ENCODE peak calls at places on chromosomes 5 and 9, in five cellular contexts. One of them, this sample, is unnamed.

GRCh38 chr9:122827759-122828090 is 663 bp downstream of the PDCL start:
- DNase-seq in SK-N-SH: no peak
- DNase-seq in PC-3: no peak
- DNase-seq in GM23338: peak; percentile 77
- DNase-seq in hepatocyte: peak; percentile 28
- DNase-seq in this sample: peak; percentile 74

GRCh38 chr5:79416499-79416898 is 97.4 kb downstream of the HOMER1 start:
- DNase-seq in SK-N-SH: peak; percentile 2
- DNase-seq in PC-3: no peak
- DNase-seq in GM23338: no peak
- DNase-seq in hepatocyte: no peak
- DNase-seq in this sample: no peak

GRCh38 chr9:5553211-5553610 is 42.9 kb downstream of the PDCD1LG2 start:
- DNase-seq in SK-N-SH: no peak
- DNase-seq in PC-3: no peak
- DNase-seq in GM23338: no peak
- DNase-seq in hepatocyte: no peak
- DNase-seq in this sample: peak; percentile 36

GRCh38 chr5:170743876-170744212 is 39.7 kb upstream of the GABRP start:
- DNase-seq in SK-N-SH: no peak
- DNase-seq in PC-3: no peak
- DNase-seq in GM23338: peak; percentile 82
- DNase-seq in hepatocyte: no peak
- DNase-seq in this sample: no peak

GRCh38 chr5:5622806-5623205 is 200.3 kb downstream of the ICE1 start:
- DNase-seq in SK-N-SH: no peak
- DNase-seq in PC-3: no peak
- DNase-seq in GM23338: no peak
- DNase-seq in hepatocyte: no peak
- DNase-seq in this sample: no peak

GRCh38 chr9:128632486-128632885 is 24.2 kb downstream of the DYNC2I2 start:
- DNase-seq in SK-N-SH: no peak
- DNase-seq in PC-3: no peak
- DNase-seq in GM23338: no peak
- DNase-seq in hepatocyte: no peak
- DNase-seq in this sample: no peak

GRCh38 chr5:131607418-131607817 is 27.6 kb downstream of the RAPGEF6 start:
- DNase-seq in SK-N-SH: no peak
- DNase-seq in PC-3: no peak
- DNase-seq in GM23338: no peak
- DNase-seq in hepatocyte: no peak
- DNase-seq in this sample: no peak

GRCh38 chr9:33106372-33106771 is 29.9 kb upstream of the SMU1 start:
- DNase-seq in SK-N-SH: no peak
- DNase-seq in PC-3: no peak
- DNase-seq in GM23338: no peak
- DNase-seq in hepatocyte: peak; percentile 2
- DNase-seq in this sample: no peak

GRCh38 chr5:167511276-167511675 is 780.2 kb upstream of the WWC1 start:
- DNase-seq in SK-N-SH: no peak
- DNase-seq in PC-3: no peak
- DNase-seq in GM23338: peak; percentile 81
- DNase-seq in hepatocyte: no peak
- DNase-seq in this sample: no peak

GRCh38 chr9:129336601-129337286 is 158.7 kb upstream of the IER5L start:
- DNase-seq in SK-N-SH: no peak
- DNase-seq in PC-3: no peak
- DNase-seq in GM23338: peak; percentile 89
- DNase-seq in hepatocyte: peak; percentile 81
- DNase-seq in this sample: peak; percentile 81

GRCh38 chr5:126516133-126516532 is 78.9 kb downstream of the ALDH7A1 start:
- DNase-seq in SK-N-SH: peak; percentile 66
- DNase-seq in PC-3: no peak
- DNase-seq in GM23338: no peak
- DNase-seq in hepatocyte: peak; percentile 38
- DNase-seq in this sample: peak; percentile 68

GRCh38 chr5:146877783-146878470 is 630 bp downstream of the PPP2R2B start:
- DNase-seq in SK-N-SH: peak; percentile 79
- DNase-seq in PC-3: no peak
- DNase-seq in GM23338: peak; percentile 76
- DNase-seq in hepatocyte: peak; percentile 33
- DNase-seq in this sample: peak; percentile 43

GRCh38 chr5:138974227-138975063 is 99.3 kb upstream of the LRRTM2 start:
- DNase-seq in SK-N-SH: no peak
- DNase-seq in PC-3: no peak
- DNase-seq in GM23338: no peak
- DNase-seq in hepatocyte: no peak
- DNase-seq in this sample: peak; percentile 87

GRCh38 chr5:19977069-19977468 is 10.9 kb downstream of the CDH18 start:
- DNase-seq in SK-N-SH: no peak
- DNase-seq in PC-3: no peak
- DNase-seq in GM23338: no peak
- DNase-seq in hepatocyte: no peak
- DNase-seq in this sample: no peak

GRCh38 chr5:66443462-66444130 is 152.6 kb upstream of the MAST4 start:
- DNase-seq in SK-N-SH: no peak
- DNase-seq in PC-3: no peak
- DNase-seq in GM23338: no peak
- DNase-seq in hepatocyte: no peak
- DNase-seq in this sample: peak; percentile 24

GRCh38 chr5:166625210-166625865 is 1666.1 kb upstream of the WWC1 start:
- DNase-seq in SK-N-SH: no peak
- DNase-seq in PC-3: no peak
- DNase-seq in GM23338: peak; percentile 46
- DNase-seq in hepatocyte: peak; percentile 11
- DNase-seq in this sample: no peak

GRCh38 chr9:126389958-126390357 is 63.3 kb downstream of the MVB12B start:
- DNase-seq in SK-N-SH: no peak
- DNase-seq in PC-3: no peak
- DNase-seq in GM23338: no peak
- DNase-seq in hepatocyte: no peak
- DNase-seq in this sample: no peak

GRCh38 chr5:35016179-35017056 is 31.3 kb downstream of the AGXT2 start:
- DNase-seq in SK-N-SH: no peak
- DNase-seq in PC-3: no peak
- DNase-seq in GM23338: no peak
- DNase-seq in hepatocyte: no peak
- DNase-seq in this sample: no peak
- TF ChIP-seq EZH2phosphoT487 in SK-N-SH: no peak
- TF ChIP-seq EZH2phosphoT487 in PC-3: no peak
- TF ChIP-seq EZH2phosphoT487 in GM23338: no peak
- TF ChIP-seq EZH2phosphoT487 in hepatocyte: no peak
- TF ChIP-seq EZH2phosphoT487 in this sample: no peak

DNA sequence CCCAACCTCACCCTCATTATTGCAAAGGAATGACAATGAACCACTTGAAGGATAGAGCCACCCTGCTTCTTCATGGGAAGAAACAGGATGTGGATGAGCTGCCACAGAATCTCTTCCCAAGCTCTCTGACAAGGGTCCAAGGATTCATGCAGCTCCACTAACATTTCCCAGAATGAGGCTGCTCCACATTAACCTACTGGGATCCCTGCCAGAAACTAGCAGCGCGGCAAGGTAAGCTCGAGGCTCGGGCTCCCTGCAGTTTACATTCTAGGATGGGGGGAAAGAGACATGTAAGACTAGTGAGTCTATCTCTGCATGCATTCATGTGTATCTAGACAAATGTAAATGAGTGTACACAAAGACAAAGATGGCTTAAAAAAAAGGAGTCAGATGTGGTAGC is 12.1 kb downstream of the DCAF12 start:
- DNase-seq in SK-N-SH: no peak
- DNase-seq in PC-3: no peak
- DNase-seq in GM23338: no peak
- DNase-seq in hepatocyte: no peak
- DNase-seq in this sample: no peak
- TF ChIP-seq EZH2phosphoT487 in SK-N-SH: no peak
- TF ChIP-seq EZH2phosphoT487 in PC-3: no peak
- TF ChIP-seq EZH2phosphoT487 in GM23338: no peak
- TF ChIP-seq EZH2phosphoT487 in hepatocyte: no peak
- TF ChIP-seq EZH2phosphoT487 in this sample: no peak

DNA sequence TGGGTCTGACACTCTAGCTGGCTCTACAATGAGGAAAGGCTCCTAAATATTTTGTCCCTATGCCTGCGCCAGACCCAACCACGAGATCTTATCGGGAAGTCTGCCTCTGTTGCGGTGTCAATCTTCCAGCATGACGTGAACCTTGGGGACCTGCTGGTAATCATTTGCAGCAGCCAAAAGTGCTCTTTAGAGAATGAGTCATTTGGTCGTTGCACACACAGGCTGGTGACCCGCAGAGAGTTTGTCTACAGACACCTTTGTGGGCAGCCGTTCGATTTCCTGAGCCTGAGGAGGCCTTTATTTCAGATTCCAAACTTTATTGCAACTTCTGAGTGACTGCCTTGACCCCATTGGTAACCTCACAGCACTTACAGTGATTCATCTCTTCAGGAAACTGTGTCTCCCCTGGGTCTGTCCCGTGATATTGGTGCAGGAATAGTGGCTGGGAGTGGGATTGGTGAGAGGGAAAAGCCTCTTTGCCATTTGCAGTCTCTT is 326.1 kb downstream of the NSG2 start:
- DNase-seq in SK-N-SH: peak; percentile 28
- DNase-seq in PC-3: peak; percentile 90
- DNase-seq in GM23338: no peak
- DNase-seq in hepatocyte: peak; percentile 50
- DNase-seq in this sample: peak; percentile 14
- TF ChIP-seq EZH2phosphoT487 in SK-N-SH: no peak
- TF ChIP-seq EZH2phosphoT487 in PC-3: no peak
- TF ChIP-seq EZH2phosphoT487 in GM23338: no peak
- TF ChIP-seq EZH2phosphoT487 in hepatocyte: no peak
- TF ChIP-seq EZH2phosphoT487 in this sample: no peak

GRCh38 chr9:8456327-8456726 is 656.7 kb upstream of the DMAC1 start:
- DNase-seq in SK-N-SH: no peak
- DNase-seq in PC-3: no peak
- DNase-seq in GM23338: no peak
- DNase-seq in hepatocyte: no peak
- DNase-seq in this sample: no peak
- TF ChIP-seq EZH2phosphoT487 in SK-N-SH: no peak
- TF ChIP-seq EZH2phosphoT487 in PC-3: no peak
- TF ChIP-seq EZH2phosphoT487 in GM23338: no peak
- TF ChIP-seq EZH2phosphoT487 in hepatocyte: no peak
- TF ChIP-seq EZH2phosphoT487 in this sample: no peak

DNA sequence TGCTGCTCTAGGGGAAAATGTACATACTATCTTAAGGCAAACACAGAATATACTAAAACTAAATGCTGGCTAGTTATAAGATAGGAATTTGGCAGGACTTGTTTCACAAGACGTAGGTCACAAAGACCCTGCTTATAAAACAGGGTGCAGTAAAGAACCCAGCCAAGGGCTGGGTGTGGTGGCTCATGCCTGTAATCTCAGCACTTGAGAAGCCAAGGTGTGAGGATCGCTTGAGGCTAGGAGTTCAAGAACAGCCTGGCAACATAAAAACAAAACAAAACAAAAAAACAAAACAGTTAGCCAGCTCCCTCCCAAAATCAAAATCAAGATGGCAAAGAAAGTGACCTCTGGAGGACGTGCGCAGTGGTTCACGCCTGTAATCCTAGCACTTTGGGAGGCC is 49.5 kb upstream of the DENND4C start:
- DNase-seq in SK-N-SH: no peak
- DNase-seq in PC-3: no peak
- DNase-seq in GM23338: no peak
- DNase-seq in hepatocyte: no peak
- DNase-seq in this sample: no peak
- TF ChIP-seq EZH2phosphoT487 in SK-N-SH: no peak
- TF ChIP-seq EZH2phosphoT487 in PC-3: no peak
- TF ChIP-seq EZH2phosphoT487 in GM23338: no peak
- TF ChIP-seq EZH2phosphoT487 in hepatocyte: no peak
- TF ChIP-seq EZH2phosphoT487 in this sample: no peak

GRCh38 chr9:114936566-114936965 is 6.2 kb upstream of the TNFSF8 start:
- DNase-seq in SK-N-SH: no peak
- DNase-seq in PC-3: no peak
- DNase-seq in GM23338: no peak
- DNase-seq in hepatocyte: no peak
- DNase-seq in this sample: peak; percentile 21
- TF ChIP-seq EZH2phosphoT487 in SK-N-SH: no peak
- TF ChIP-seq EZH2phosphoT487 in PC-3: no peak
- TF ChIP-seq EZH2phosphoT487 in GM23338: no peak
- TF ChIP-seq EZH2phosphoT487 in hepatocyte: no peak
- TF ChIP-seq EZH2phosphoT487 in this sample: no peak

GRCh38 chr9:14014744-14015143 is 299.2 kb downstream of the NFIB start:
- DNase-seq in SK-N-SH: no peak
- DNase-seq in PC-3: no peak
- DNase-seq in GM23338: no peak
- DNase-seq in hepatocyte: no peak
- DNase-seq in this sample: no peak

GRCh38 chr9:14021871-14022525 is 291.9 kb downstream of the NFIB start:
- DNase-seq in SK-N-SH: no peak
- DNase-seq in PC-3: no peak
- DNase-seq in GM23338: no peak
- DNase-seq in hepatocyte: no peak
- DNase-seq in this sample: peak; percentile 45

GRCh38 chr9:14023285-14023684 is 290.7 kb downstream of the NFIB start:
- DNase-seq in SK-N-SH: no peak
- DNase-seq in PC-3: no peak
- DNase-seq in GM23338: no peak
- DNase-seq in hepatocyte: no peak
- DNase-seq in this sample: no peak

GRCh38 chr9:14014209-14014608 is 299.7 kb downstream of the NFIB start:
- DNase-seq in SK-N-SH: no peak
- DNase-seq in PC-3: no peak
- DNase-seq in GM23338: no peak
- DNase-seq in hepatocyte: no peak
- DNase-seq in this sample: no peak

DNA sequence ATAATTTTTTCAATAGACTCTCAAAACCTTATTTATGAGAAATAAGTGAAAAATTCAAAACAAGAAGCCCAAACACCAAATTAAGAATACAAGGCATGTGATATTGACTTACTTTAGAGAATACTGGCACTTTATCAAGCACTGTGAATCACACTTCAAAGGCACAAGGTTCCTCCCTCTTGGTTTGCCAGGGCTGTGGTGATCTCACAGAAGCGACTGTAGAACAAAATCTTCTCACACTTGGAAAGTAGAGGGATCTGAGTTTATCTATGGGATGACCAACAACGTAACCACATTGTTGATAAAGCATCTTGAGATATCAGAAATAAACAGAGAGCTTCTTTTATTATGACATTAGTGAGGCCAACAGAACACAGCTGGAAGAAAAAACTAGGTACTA is 295.9 kb downstream of the NFIB start:
- DNase-seq in SK-N-SH: no peak
- DNase-seq in PC-3: peak; percentile 59
- DNase-seq in GM23338: no peak
- DNase-seq in hepatocyte: peak; percentile 24
- DNase-seq in this sample: peak; percentile 78
- TF ChIP-seq EZH2phosphoT487 in SK-N-SH: no peak
- TF ChIP-seq EZH2phosphoT487 in PC-3: no peak
- TF ChIP-seq EZH2phosphoT487 in GM23338: no peak
- TF ChIP-seq EZH2phosphoT487 in hepatocyte: no peak
- TF ChIP-seq EZH2phosphoT487 in this sample: no peak